ENCODE peak calls at places on chromosomes 11 and 22, in seven cellular contexts. B is lower lobe of right lung; H is left colon; D is GM20000; L is glutamatergic neuron; N is NCI-H345; O is activated CD8-positive, alpha-beta memory T cell treated with anti-CD3 and anti-CD28 coated beads for 48 hours. S is an unnamed sample.

GRCh38 chr11:6682936-6683861 is at the start of gene MRPL17:
- DNase-seq in B (peak), H (peak), D (peak), L (peak), N (peak), O (peak), S (peak)

GRCh38 chr11:62959077-62959980 is 25.4 kb downstream of the SLC22A6 start:
- DNase-seq in B (no peak), H (no peak), D (no peak), L (no peak), N (no peak), O (no peak), S (no peak)

GRCh38 chr22:17370036-17370765 is 941 bp downstream of the CECR2 start:
- DNase-seq in B (no peak), H (no peak), D (peak), L (peak), N (no peak), O (no peak), S (no peak)

GRCh38 chr11:76243648-76244285 is 37.5 kb upstream of the WNT11 start:
- DNase-seq in B (peak), H (no peak), D (no peak), L (no peak), N (no peak), O (no peak), S (no peak)

GRCh38 chr11:126864934-126865333 is 135.6 kb downstream of the KIRREL3 start:
- DNase-seq in B (no peak), H (no peak), D (no peak), L (no peak), N (no peak), O (no peak), S (no peak)

GRCh38 chr11:132111781-132112380 is 741.5 kb downstream of the NTM start:
- DNase-seq in B (no peak), H (no peak), D (no peak), L (no peak), N (no peak), O (no peak), S (peak)

GRCh38 chr11:62133328-62134065 is 9.7 kb downstream of the INCENP start:
- DNase-seq in B (no peak), H (no peak), D (no peak), L (no peak), N (no peak), O (no peak), S (no peak)

GRCh38 chr22:33354928-33355327 is 296.7 kb upstream of the SYN3 start:
- DNase-seq in B (no peak), H (no peak), D (no peak), L (no peak), N (no peak), O (no peak), S (peak)

GRCh38 chr22:50167689-50168489 is 2.6 kb upstream of the PANX2 start:
- DNase-seq in B (no peak), H (no peak), D (no peak), L (peak), N (no peak), O (no peak), S (no peak)

GRCh38 chr11:123218451-123218850 is 23.4 kb upstream of the CLMP start:
- DNase-seq in B (no peak), H (no peak), D (no peak), L (no peak), N (no peak), O (no peak), S (peak)

GRCh38 chr11:9077164-9077563 is 14.2 kb downstream of the SCUBE2 start:
- DNase-seq in B (no peak), H (no peak), D (no peak), L (no peak), N (no peak), O (no peak), S (no peak)

GRCh38 chr22:22384668-22385244 is 123.8 kb downstream of the ZNF280B start:
- DNase-seq in B (no peak), H (no peak), D (no peak), L (no peak), N (no peak), O (no peak), S (no peak)

GRCh38 chr22:30890689-30891442 is 77.7 kb downstream of the MORC2 start:
- DNase-seq in B (no peak), H (no peak), D (peak), L (peak), N (no peak), O (no peak), S (peak)

GRCh38 chr11:12210200-12210599 is 99.8 kb downstream of the MICAL2 start:
- DNase-seq in B (no peak), H (no peak), D (no peak), L (no peak), N (no peak), O (no peak), S (no peak)